ENCODE peak calls at places on chromosomes 5 and 9, in ten cellular contexts. A, Y, K, W, S, U, X, Z, V and M are unnamed samples.

GRCh38 chr5:72106922-72107873 is at the start of gene MAP1B:
- DNase-seq in A (no peak), Y (no peak), K (peak; percentile 25), W (no peak), S (peak; percentile 64), U (peak; percentile 83), X (no peak), Z (peak; percentile 71), V (peak; percentile 35), M (no peak)

GRCh38 chr9:93263334-93264229 is 79.6 kb downstream of the WNK2 start:
- DNase-seq in A (no peak), Y (no peak), K (peak; percentile 8), W (no peak), S (no peak), U (no peak), X (no peak), Z (peak; percentile 10), V (no peak), M (no peak)

GRCh38 chr5:179164331-179165311 is 104.4 kb downstream of the ZNF354C start:
- DNase-seq in A (peak; percentile 56), Y (no peak), K (no peak), W (no peak), S (no peak), U (no peak), X (no peak), Z (no peak), V (no peak), M (no peak)

GRCh38 chr9:134053941-134054761 is 13.7 kb downstream of the BRD3 start:
- DNase-seq in A (peak; percentile 56), Y (no peak), K (no peak), W (no peak), S (no peak), U (no peak), X (no peak), Z (no peak), V (no peak), M (no peak)

GRCh38 chr9:91698266-91698665 is 251.8 kb downstream of the ROR2 start:
- DNase-seq in A (no peak), Y (no peak), K (no peak), W (no peak), S (no peak), U (no peak), X (no peak), Z (no peak), V (no peak), M (no peak)

GRCh38 chr9:93902051-93902779 is 52.9 kb downstream of the BARX1 start:
- DNase-seq in A (peak; percentile 36), Y (no peak), K (no peak), W (no peak), S (no peak), U (no peak), X (no peak), Z (no peak), V (no peak), M (no peak)

GRCh38 chr9:8627944-8628679 is 828.5 kb upstream of the DMAC1 start:
- DNase-seq in A (no peak), Y (no peak), K (no peak), W (no peak), S (peak; percentile 19), U (no peak), X (no peak), Z (no peak), V (no peak), M (no peak)

GRCh38 chr9:131608469-131609115 is 63.3 kb downstream of the PRRT1B start:
- DNase-seq in A (no peak), Y (peak; percentile 39), K (no peak), W (peak; percentile 71), S (peak; percentile 92), U (peak; percentile 91), X (no peak), Z (peak; percentile 62), V (peak; percentile 75), M (peak; percentile 64)

GRCh38 chr5:58188287-58188651 is 271.6 kb downstream of the PLK2 start:
- DNase-seq in A (no peak), Y (peak; percentile 55), K (no peak), W (peak; percentile 55), S (peak; percentile 86), U (peak; percentile 97), X (no peak), Z (no peak), V (peak; percentile 29), M (peak; percentile 73)

GRCh38 chr5:58933891-58934628 is 351.2 kb downstream of the RAB3C start:
- DNase-seq in A (no peak), Y (no peak), K (no peak), W (no peak), S (no peak), U (no peak), X (peak; percentile 5), Z (no peak), V (no peak), M (no peak)

GRCh38 chr9:81557957-81558791 is 131.2 kb downstream of the TLE1 start:
- DNase-seq in A (no peak), Y (no peak), K (no peak), W (no peak), S (peak; percentile 98), U (peak; percentile 48), X (no peak), Z (no peak), V (no peak), M (no peak)

GRCh38 chr5:115170128-115170923 is 618 bp upstream of the TRIM36 start:
- DNase-seq in A (peak; percentile 63), Y (no peak), K (no peak), W (no peak), S (no peak), U (peak; percentile 13), X (no peak), Z (no peak), V (no peak), M (no peak)

GRCh38 chr9:133979124-133979920 is 12.8 kb downstream of the VAV2 start:
- DNase-seq in A (no peak), Y (no peak), K (peak; percentile 89), W (no peak), S (peak; percentile 27), U (no peak), X (no peak), Z (peak; percentile 68), V (peak; percentile 80), M (no peak)

GRCh38 chr9:116247284-116247683 is 93.7 kb downstream of the PAPPA start:
- DNase-seq in A (no peak), Y (no peak), K (no peak), W (no peak), S (no peak), U (no peak), X (no peak), Z (no peak), V (no peak), M (no peak)

GRCh38 chr5:122942164-122942914 is 94.2 kb downstream of the PPIC start:
- DNase-seq in A (no peak), Y (no peak), K (no peak), W (peak; percentile 9), S (peak; percentile 81), U (peak; percentile 57), X (no peak), Z (no peak), V (no peak), M (no peak)

GRCh38 chr5:177593511-177593910 is 1.5 kb downstream of the TMED9 start:
- DNase-seq in A (no peak), Y (no peak), K (no peak), W (no peak), S (no peak), U (no peak), X (no peak), Z (no peak), V (no peak), M (no peak)

GRCh38 chr5:142425286-142426065 is 100.7 kb upstream of the SPRY4 start:
- DNase-seq in A (no peak), Y (no peak), K (no peak), W (no peak), S (no peak), U (no peak), X (no peak), Z (no peak), V (no peak), M (no peak)

GRCh38 chr5:176185133-176185733 is 53.0 kb upstream of the SIMC1 start:
- DNase-seq in A (no peak), Y (no peak), K (no peak), W (no peak), S (no peak), U (no peak), X (no peak), Z (no peak), V (no peak), M (no peak)

GRCh38 chr5:124043456-124043855 is 531.5 kb downstream of the CSNK1G3 start:
- DNase-seq in A (no peak), Y (peak; percentile 28), K (no peak), W (no peak), S (no peak), U (peak; percentile 3), X (no peak), Z (no peak), V (peak; percentile 2), M (no peak)

GRCh38 chr5:150829744-150830143 is 16.6 kb upstream of the IRGM start:
- DNase-seq in A (no peak), Y (no peak), K (no peak), W (no peak), S (no peak), U (no peak), X (no peak), Z (no peak), V (no peak), M (no peak)

GRCh38 chr5:120734033-120734432 is 269.9 kb downstream of the PRR16 start:
- DNase-seq in A (no peak), Y (no peak), K (no peak), W (no peak), S (no peak), U (no peak), X (no peak), Z (no peak), V (no peak), M (no peak)

GRCh38 chr5:27328480-27328879 is 290.1 kb upstream of the CDH9 start:
- DNase-seq in A (no peak), Y (no peak), K (no peak), W (peak; percentile 44), S (peak; percentile 81), U (peak; percentile 70), X (no peak), Z (no peak), V (peak; percentile 2), M (no peak)

GRCh38 chr5:149940077-149940574 is 4.5 kb downstream of the PDE6A start:
- DNase-seq in A (no peak), Y (no peak), K (no peak), W (no peak), S (peak; percentile 28), U (no peak), X (no peak), Z (no peak), V (no peak), M (no peak)

GRCh38 chr5:96868603-96869371 is 7.5 kb upstream of the ERAP2 start:
- DNase-seq in A (no peak), Y (peak; percentile 57), K (no peak), W (peak; percentile 49), S (peak; percentile 82), U (peak; percentile 82), X (no peak), Z (peak; percentile 38), V (peak; percentile 62), M (peak; percentile 79)

GRCh38 chr9:34375901-34376595 is 650 bp downstream of the MYORG start:
- DNase-seq in A (peak; percentile 83), Y (no peak), K (no peak), W (no peak), S (peak; percentile 6), U (peak; percentile 32), X (peak; percentile 18), Z (peak; percentile 61), V (peak; percentile 69), M (no peak)

GRCh38 chr9:126470251-126470993 is 143.3 kb upstream of the LMX1B start:
- DNase-seq in A (peak; percentile 60), Y (no peak), K (no peak), W (no peak), S (no peak), U (peak; percentile 27), X (no peak), Z (no peak), V (no peak), M (no peak)

GRCh38 chr9:125550216-125550614 is 156.8 kb downstream of the MAPKAP1 start:
- DNase-seq in A (no peak), Y (no peak), K (no peak), W (no peak), S (peak; percentile 65), U (no peak), X (no peak), Z (no peak), V (peak; percentile 7), M (no peak)

GRCh38 chr5:171650605-171651004 is 135.0 kb upstream of the SMIM23 start:
- DNase-seq in A (no peak), Y (no peak), K (no peak), W (no peak), S (no peak), U (no peak), X (no peak), Z (no peak), V (no peak), M (no peak)